ENCODE peak calls at places on chromosomes 7 and 10, in ten cellular contexts. U is NCI-H2081 treated with DMSO at 0.1 percent for 48 hours; O is stimulated activated CD4-positive, alpha-beta T cell treated with anti-CD3 and anti-CD28 coated beads, TNF-alpha, amount 100 ng/mL, for 48 hours; P is T-helper 2 cell; H is HCT116; N is NCI-H510A treated with DMSO at 0.1 percent for 48 hours; I is activated T-cell treated with anti-CD3 and anti-CD28 coated beads, Interleukin-2, amount 50 U/mL, for 72 hours; T is SJSA1; E is mucosa of gallbladder; Z is Calu3. K is an unnamed sample.
A peak's percentile ranks its signal among the peaks of the same experiment; 100 is the strongest.

GRCh38 chr7:120805636-120806388 is 52.1 kb downstream of the TSPAN12 start:
- DNase-seq in Z (peak; percentile 69), U (peak; percentile 45), E (peak; percentile 50), H (peak; percentile 40), N (peak; percentile 69), P (peak; percentile 16), T (peak; percentile 55), I (peak; percentile 42), O (peak; percentile 27), K (peak; percentile 17)

GRCh38 chr10:124266468-124267230 is 152.1 kb downstream of the OAT start:
- DNase-seq in E (no peak), O (no peak), U (no peak), T (no peak), Z (no peak), H (no peak), N (no peak), P (no peak), I (no peak), K (no peak)

GRCh38 chr10:126504051-126504760 is 115.9 kb upstream of the ADAM12 start:
- DNase-seq in H (peak; percentile 68), E (peak; percentile 16), I (no peak), T (peak; percentile 55), N (peak; percentile 47), O (no peak), P (no peak), Z (peak; percentile 32), U (no peak), K (no peak)

GRCh38 chr7:80159802-80160201 is 25.2 kb downstream of the GNAI1 start:
- DNase-seq in I (no peak), H (no peak), Z (no peak), T (no peak), U (no peak), O (no peak), N (no peak), P (no peak), E (no peak), K (no peak)

GRCh38 chr7:55092186-55092976 is 73.6 kb downstream of the EGFR start:
- DNase-seq in H (no peak), T (no peak), U (no peak), P (no peak), O (no peak), N (peak; percentile 33), E (no peak), I (no peak), Z (no peak), K (no peak)

GRCh38 chr10:14396441-14397048 is 65.8 kb upstream of the FRMD4A start:
- DNase-seq in N (no peak), U (no peak), P (no peak), I (no peak), O (no peak), T (peak; percentile 82), Z (no peak), H (no peak), E (no peak), K (no peak)

GRCh38 chr7:141702047-141702567 is at the start of gene DENND11:
- DNase-seq in O (no peak), Z (peak; percentile 57), U (no peak), H (no peak), P (peak; percentile 50), I (peak; percentile 65), N (peak; percentile 18), E (peak; percentile 11), T (peak; percentile 47), K (no peak)

GRCh38 chr7:69276011-69276729 is 322.1 kb upstream of the AUTS2 start:
- DNase-seq in N (no peak), E (no peak), P (no peak), O (no peak), U (no peak), I (no peak), H (no peak), Z (no peak), T (no peak), K (no peak)

GRCh38 chr7:6286486-6286885 is 14.1 kb upstream of the CYTH3 start:
- DNase-seq in Z (no peak), H (no peak), N (no peak), T (peak; percentile 90), E (no peak), I (no peak), P (no peak), U (no peak), O (no peak), K (no peak)